ENCODE peak calls at places on chromosomes 1 and 21, in eight cellular contexts. One of them, this sample, is unnamed.

GRCh38 chr1:40919475-40920011 is 57.4 kb upstream of the CITED4 start:
- DNase-seq in nephron progenitor cell: no peak
- DNase-seq in uterus: no peak
- DNase-seq in AG04450: no peak
- DNase-seq in neural crest cell: no peak
- DNase-seq in tibial nerve: no peak
- DNase-seq in A673: no peak
- DNase-seq in neural progenitor cell: no peak
- DNase-seq in this sample: no peak

GRCh38 chr1:53442297-53442696 is 16.9 kb upstream of the DMRTB1 start:
- DNase-seq in nephron progenitor cell: no peak
- DNase-seq in uterus: no peak
- DNase-seq in AG04450: no peak
- DNase-seq in neural crest cell: no peak
- DNase-seq in tibial nerve: no peak
- DNase-seq in A673: peak
- DNase-seq in neural progenitor cell: peak
- DNase-seq in this sample: no peak

GRCh38 chr1:241610056-241610815 is 29.9 kb downstream of the CHML start:
- DNase-seq in nephron progenitor cell: no peak
- DNase-seq in uterus: no peak
- DNase-seq in AG04450: no peak
- DNase-seq in neural crest cell: no peak
- DNase-seq in tibial nerve: no peak
- DNase-seq in A673: peak
- DNase-seq in neural progenitor cell: peak
- DNase-seq in this sample: no peak

GRCh38 chr1:119080586-119080985 is 59.9 kb downstream of the WARS2 start:
- DNase-seq in nephron progenitor cell: no peak
- DNase-seq in uterus: peak
- DNase-seq in AG04450: peak
- DNase-seq in neural crest cell: no peak
- DNase-seq in tibial nerve: peak
- DNase-seq in A673: no peak
- DNase-seq in neural progenitor cell: peak
- DNase-seq in this sample: no peak

GRCh38 chr1:51519048-51519856 is at the start of gene EPS15:
- DNase-seq in nephron progenitor cell: peak
- DNase-seq in uterus: peak
- DNase-seq in AG04450: peak
- DNase-seq in neural crest cell: peak
- DNase-seq in tibial nerve: peak
- DNase-seq in A673: peak
- DNase-seq in neural progenitor cell: peak
- DNase-seq in this sample: peak

GRCh38 chr1:208782186-208782585 is 538.0 kb upstream of the PLXNA2 start:
- DNase-seq in nephron progenitor cell: no peak
- DNase-seq in uterus: no peak
- DNase-seq in AG04450: no peak
- DNase-seq in neural crest cell: no peak
- DNase-seq in tibial nerve: no peak
- DNase-seq in A673: no peak
- DNase-seq in neural progenitor cell: no peak
- DNase-seq in this sample: no peak

GRCh38 chr1:244219149-244219548 is 168.1 kb downstream of the ZBTB18 start:
- DNase-seq in nephron progenitor cell: no peak
- DNase-seq in uterus: no peak
- DNase-seq in AG04450: no peak
- DNase-seq in neural crest cell: no peak
- DNase-seq in tibial nerve: no peak
- DNase-seq in A673: no peak
- DNase-seq in neural progenitor cell: no peak
- DNase-seq in this sample: no peak

GRCh38 chr1:220887868-220888664 is 8.8 kb downstream of the HLX start:
- DNase-seq in nephron progenitor cell: no peak
- DNase-seq in uterus: no peak
- DNase-seq in AG04450: no peak
- DNase-seq in neural crest cell: no peak
- DNase-seq in tibial nerve: no peak
- DNase-seq in A673: no peak
- DNase-seq in neural progenitor cell: peak
- DNase-seq in this sample: no peak

GRCh38 chr1:48221657-48222056 is 859 bp upstream of the SLC5A9 start:
- DNase-seq in nephron progenitor cell: no peak
- DNase-seq in uterus: no peak
- DNase-seq in AG04450: no peak
- DNase-seq in neural crest cell: no peak
- DNase-seq in tibial nerve: no peak
- DNase-seq in A673: no peak
- DNase-seq in neural progenitor cell: no peak
- DNase-seq in this sample: no peak

GRCh38 chr1:205191617-205192016 is 19.9 kb downstream of the DSTYK start:
- DNase-seq in nephron progenitor cell: no peak
- DNase-seq in uterus: no peak
- DNase-seq in AG04450: no peak
- DNase-seq in neural crest cell: no peak
- DNase-seq in tibial nerve: no peak
- DNase-seq in A673: no peak
- DNase-seq in neural progenitor cell: peak
- DNase-seq in this sample: no peak

GRCh38 chr1:55076356-55076755 is 37.0 kb downstream of the PCSK9 start:
- DNase-seq in nephron progenitor cell: no peak
- DNase-seq in uterus: no peak
- DNase-seq in AG04450: no peak
- DNase-seq in neural crest cell: no peak
- DNase-seq in tibial nerve: no peak
- DNase-seq in A673: no peak
- DNase-seq in neural progenitor cell: no peak
- DNase-seq in this sample: no peak

GRCh38 chr1:175338447-175339135 is 146.0 kb upstream of the KIAA0040 start:
- DNase-seq in nephron progenitor cell: peak
- DNase-seq in uterus: no peak
- DNase-seq in AG04450: no peak
- DNase-seq in neural crest cell: peak
- DNase-seq in tibial nerve: no peak
- DNase-seq in A673: peak
- DNase-seq in neural progenitor cell: peak
- DNase-seq in this sample: peak

GRCh38 chr1:27141266-27142003 is 13.5 kb downstream of the SLC9A1 start:
- DNase-seq in nephron progenitor cell: no peak
- DNase-seq in uterus: no peak
- DNase-seq in AG04450: no peak
- DNase-seq in neural crest cell: no peak
- DNase-seq in tibial nerve: no peak
- DNase-seq in A673: no peak
- DNase-seq in neural progenitor cell: no peak
- DNase-seq in this sample: no peak

GRCh38 chr1:224198572-224198971 is 15.5 kb downstream of the DEGS1 start:
- DNase-seq in nephron progenitor cell: no peak
- DNase-seq in uterus: no peak
- DNase-seq in AG04450: no peak
- DNase-seq in neural crest cell: no peak
- DNase-seq in tibial nerve: no peak
- DNase-seq in A673: no peak
- DNase-seq in neural progenitor cell: no peak
- DNase-seq in this sample: no peak

GRCh38 chr1:63316540-63316939 is 5.8 kb upstream of the FOXD3 start:
- DNase-seq in nephron progenitor cell: no peak
- DNase-seq in uterus: no peak
- DNase-seq in AG04450: no peak
- DNase-seq in neural crest cell: no peak
- DNase-seq in tibial nerve: no peak
- DNase-seq in A673: no peak
- DNase-seq in neural progenitor cell: no peak
- DNase-seq in this sample: no peak

GRCh38 chr1:170310931-170311330 is 165.2 kb downstream of the NTMT2 start:
- DNase-seq in nephron progenitor cell: no peak
- DNase-seq in uterus: no peak
- DNase-seq in AG04450: no peak
- DNase-seq in neural crest cell: no peak
- DNase-seq in tibial nerve: no peak
- DNase-seq in A673: no peak
- DNase-seq in neural progenitor cell: no peak
- DNase-seq in this sample: no peak

GRCh38 chr1:42239041-42239440 is 74.5 kb upstream of the GUCA2A start:
- DNase-seq in nephron progenitor cell: no peak
- DNase-seq in uterus: no peak
- DNase-seq in AG04450: no peak
- DNase-seq in neural crest cell: no peak
- DNase-seq in tibial nerve: no peak
- DNase-seq in A673: no peak
- DNase-seq in neural progenitor cell: no peak
- DNase-seq in this sample: no peak

GRCh38 chr1:7408771-7409150 is 362.3 kb upstream of the VAMP3 start:
- DNase-seq in nephron progenitor cell: no peak
- DNase-seq in uterus: no peak
- DNase-seq in AG04450: no peak
- DNase-seq in neural crest cell: no peak
- DNase-seq in tibial nerve: no peak
- DNase-seq in A673: no peak
- DNase-seq in neural progenitor cell: no peak
- DNase-seq in this sample: no peak

DNA sequence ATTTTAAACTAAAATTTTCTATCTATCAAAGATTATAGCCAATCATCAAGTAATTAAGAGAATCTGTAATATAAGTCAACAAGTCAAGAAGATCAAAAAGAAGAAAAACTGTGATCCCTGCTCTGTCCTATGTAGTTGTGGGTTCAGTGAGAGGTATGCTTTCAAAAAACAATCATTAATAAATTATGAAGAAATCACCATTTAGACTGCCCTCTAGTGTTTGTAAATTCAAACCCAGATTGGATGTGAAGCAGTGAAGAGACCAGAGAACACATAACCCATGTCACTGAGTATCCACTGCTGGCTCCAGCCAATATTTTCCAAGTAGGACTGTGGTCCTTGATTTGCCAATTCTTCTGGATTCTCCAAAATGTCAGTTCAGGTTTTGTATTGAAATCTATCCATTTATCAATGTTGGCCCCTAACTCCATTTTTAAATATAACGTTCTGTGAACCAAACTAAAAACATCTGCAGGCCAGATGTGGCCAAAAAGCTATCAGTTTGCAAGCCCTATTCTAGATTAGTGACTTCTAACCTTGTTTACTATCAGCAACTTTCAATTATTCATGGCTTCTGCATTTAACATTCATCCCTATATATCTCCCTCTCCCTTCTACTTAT is 467.5 kb upstream of the CXADR start:
- DNase-seq in nephron progenitor cell: no peak
- DNase-seq in uterus: no peak
- DNase-seq in AG04450: peak
- DNase-seq in neural crest cell: no peak
- DNase-seq in tibial nerve: no peak
- DNase-seq in A673: peak
- DNase-seq in neural progenitor cell: no peak
- DNase-seq in this sample: no peak
- TF ChIP-seq CTCF in nephron progenitor cell: peak
- TF ChIP-seq CTCF in uterus: peak
- TF ChIP-seq CTCF in AG04450: peak
- TF ChIP-seq CTCF in neural crest cell: peak
- TF ChIP-seq CTCF in tibial nerve: no peak
- TF ChIP-seq CTCF in A673: peak
- TF ChIP-seq CTCF in neural progenitor cell: peak
- TF ChIP-seq CTCF in this sample: no peak

GRCh38 chr1:90729484-90730246 is 12.6 kb upstream of the BARHL2 start:
- DNase-seq in nephron progenitor cell: peak
- DNase-seq in uterus: no peak
- DNase-seq in AG04450: no peak
- DNase-seq in neural crest cell: peak
- DNase-seq in tibial nerve: no peak
- DNase-seq in A673: no peak
- DNase-seq in neural progenitor cell: peak
- DNase-seq in this sample: no peak
- TF ChIP-seq CTCF in nephron progenitor cell: peak
- TF ChIP-seq CTCF in uterus: no peak
- TF ChIP-seq CTCF in AG04450: no peak
- TF ChIP-seq CTCF in neural crest cell: peak
- TF ChIP-seq CTCF in tibial nerve: no peak
- TF ChIP-seq CTCF in A673: no peak
- TF ChIP-seq CTCF in neural progenitor cell: peak
- TF ChIP-seq CTCF in this sample: peak

DNA sequence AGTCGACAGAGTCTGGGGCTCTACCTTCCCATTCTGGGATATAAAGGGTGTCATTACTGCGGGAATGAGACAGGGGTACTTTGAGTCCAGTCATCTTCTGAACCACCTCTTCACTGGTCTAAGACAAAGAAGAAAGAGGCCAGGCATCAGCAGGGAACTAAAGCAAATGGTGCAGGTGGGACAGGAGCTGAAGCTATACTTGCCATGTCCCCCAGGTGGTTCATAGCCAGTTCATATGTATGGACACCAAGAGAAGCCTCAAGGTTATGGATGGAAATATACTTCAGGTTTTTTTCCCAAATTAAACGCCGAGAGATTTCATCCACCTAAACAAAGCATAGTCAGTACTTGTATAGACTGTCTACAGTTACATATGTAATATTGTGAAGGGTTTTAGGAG is 2.2 kb downstream of the CTSK start:
- DNase-seq in nephron progenitor cell: no peak
- DNase-seq in uterus: no peak
- DNase-seq in AG04450: no peak
- DNase-seq in neural crest cell: no peak
- DNase-seq in tibial nerve: no peak
- DNase-seq in A673: no peak
- DNase-seq in neural progenitor cell: no peak
- DNase-seq in this sample: no peak
- TF ChIP-seq CTCF in nephron progenitor cell: no peak
- TF ChIP-seq CTCF in uterus: no peak
- TF ChIP-seq CTCF in AG04450: no peak
- TF ChIP-seq CTCF in neural crest cell: no peak
- TF ChIP-seq CTCF in tibial nerve: no peak
- TF ChIP-seq CTCF in A673: no peak
- TF ChIP-seq CTCF in neural progenitor cell: no peak
- TF ChIP-seq CTCF in this sample: no peak

GRCh38 chr1:24209097-24209496 is 22.0 kb upstream of the IFNLR1 start:
- DNase-seq in nephron progenitor cell: no peak
- DNase-seq in uterus: no peak
- DNase-seq in AG04450: no peak
- DNase-seq in neural crest cell: no peak
- DNase-seq in tibial nerve: no peak
- DNase-seq in A673: no peak
- DNase-seq in neural progenitor cell: no peak
- DNase-seq in this sample: no peak
- TF ChIP-seq CTCF in nephron progenitor cell: no peak
- TF ChIP-seq CTCF in uterus: no peak
- TF ChIP-seq CTCF in AG04450: no peak
- TF ChIP-seq CTCF in neural crest cell: no peak
- TF ChIP-seq CTCF in tibial nerve: no peak
- TF ChIP-seq CTCF in A673: no peak
- TF ChIP-seq CTCF in neural progenitor cell: no peak
- TF ChIP-seq CTCF in this sample: no peak